ENCODE peak calls at places on chromosomes 12 and 14, in five cellular contexts. U is ELR, N is HFF-Myc, D is COR-L47, Z is GM10248. S is an unnamed sample.

GRCh38 chr14:67385618-67386017 is 25.5 kb downstream of the EIF2S1 start:
- DNase-seq in U (no peak), N (no peak), D (no peak), Z (no peak), S (no peak)

GRCh38 chr12:2034633-2035420 is 18.0 kb upstream of the CACNA1C start:
- DNase-seq in U (peak; percentile 83), N (no peak), D (peak; percentile 89), Z (peak; percentile 92), S (peak; percentile 92)

GRCh38 chr14:55893695-55894094 is 224.5 kb upstream of the PELI2 start:
- DNase-seq in U (no peak), N (no peak), D (no peak), Z (no peak), S (no peak)

GRCh38 chr12:129544716-129545115 is 359.1 kb downstream of the TMEM132D start:
- DNase-seq in U (no peak), N (no peak), D (no peak), Z (no peak), S (no peak)

GRCh38 chr14:103544627-103545218 is 15.7 kb downstream of the TRMT61A start:
- DNase-seq in U (no peak), N (no peak), D (no peak), Z (no peak), S (no peak)

GRCh38 chr14:102333795-102334415 is 14.4 kb downstream of the ZNF839 start:
- DNase-seq in U (no peak), N (no peak), D (no peak), Z (no peak), S (no peak)

GRCh38 chr14:58243790-58244555 is 670 bp upstream of the PSMA3 start:
- DNase-seq in U (peak; percentile 64), N (no peak), D (no peak), Z (no peak), S (no peak)

GRCh38 chr14:50109342-50109741 is 7.0 kb downstream of the VCPKMT start:
- DNase-seq in U (peak; percentile 63), N (no peak), D (no peak), Z (no peak), S (no peak)

GRCh38 chr12:98062464-98063245 is 452.7 kb upstream of the TMPO start:
- DNase-seq in U (no peak), N (no peak), D (no peak), Z (no peak), S (no peak)

GRCh38 chr14:103711516-103712431 is 3.5 kb downstream of the XRCC3 start:
- DNase-seq in U (no peak), N (no peak), D (peak; percentile 70), Z (no peak), S (no peak)

S was measured in GM13977.